ENCODE peak calls at places on chromosome 16, in six cellular contexts. One of them, this sample, is unnamed.
A peak's percentile ranks its signal among the peaks of the same experiment; 100 is the strongest.

GRCh38 chr16:4915226-4915761 is 21.7 kb downstream of the PPL start:
- DNase-seq in transverse colon: no peak
- DNase-seq in neuronal stem cell: no peak
- DNase-seq in esophagus squamous epithelium: no peak
- DNase-seq in Karpas-422: no peak
- DNase-seq in naive thymus-derived CD4-positive, alpha-beta T cell: no peak
- DNase-seq in this sample: no peak

GRCh38 chr16:57268804-57269800 is 15.4 kb downstream of the PLLP start:
- DNase-seq in neuronal stem cell: no peak
- DNase-seq in transverse colon: peak; percentile 88
- DNase-seq in Karpas-422: no peak
- DNase-seq in esophagus squamous epithelium: no peak
- DNase-seq in naive thymus-derived CD4-positive, alpha-beta T cell: no peak
- DNase-seq in this sample: peak; percentile 77

GRCh38 chr16:47886631-47887415 is 269.0 kb downstream of the ABCC12 start:
- DNase-seq in transverse colon: no peak
- DNase-seq in esophagus squamous epithelium: no peak
- DNase-seq in neuronal stem cell: no peak
- DNase-seq in naive thymus-derived CD4-positive, alpha-beta T cell: no peak
- DNase-seq in Karpas-422: no peak
- DNase-seq in this sample: no peak

GRCh38 chr16:56298948-56299602 is 107.8 kb downstream of the GNAO1 start:
- DNase-seq in neuronal stem cell: no peak
- DNase-seq in transverse colon: no peak
- DNase-seq in naive thymus-derived CD4-positive, alpha-beta T cell: no peak
- DNase-seq in Karpas-422: no peak
- DNase-seq in esophagus squamous epithelium: no peak
- DNase-seq in this sample: no peak

GRCh38 chr16:15483857-15484256 is 49.5 kb downstream of the BMERB1 start:
- DNase-seq in neuronal stem cell: no peak
- DNase-seq in esophagus squamous epithelium: no peak
- DNase-seq in naive thymus-derived CD4-positive, alpha-beta T cell: no peak
- DNase-seq in transverse colon: no peak
- DNase-seq in Karpas-422: peak; percentile 67
- DNase-seq in this sample: no peak

GRCh38 chr16:57991551-57992059 is 8.9 kb downstream of the ZNF319 start:
- DNase-seq in Karpas-422: no peak
- DNase-seq in esophagus squamous epithelium: no peak
- DNase-seq in neuronal stem cell: no peak
- DNase-seq in naive thymus-derived CD4-positive, alpha-beta T cell: no peak
- DNase-seq in transverse colon: no peak
- DNase-seq in this sample: no peak

GRCh38 chr16:18041864-18042834 is 294.4 kb downstream of the NPIPA8 start:
- DNase-seq in naive thymus-derived CD4-positive, alpha-beta T cell: no peak
- DNase-seq in esophagus squamous epithelium: no peak
- DNase-seq in Karpas-422: no peak
- DNase-seq in transverse colon: peak; percentile 20
- DNase-seq in neuronal stem cell: no peak
- DNase-seq in this sample: no peak

GRCh38 chr16:2350500-2350899 is 10.0 kb upstream of the ABCA3 start:
- DNase-seq in esophagus squamous epithelium: no peak
- DNase-seq in Karpas-422: no peak
- DNase-seq in transverse colon: no peak
- DNase-seq in naive thymus-derived CD4-positive, alpha-beta T cell: no peak
- DNase-seq in neuronal stem cell: no peak
- DNase-seq in this sample: no peak

GRCh38 chr16:8137581-8137980 is 452.7 kb downstream of the TMEM114 start:
- DNase-seq in neuronal stem cell: no peak
- DNase-seq in esophagus squamous epithelium: no peak
- DNase-seq in transverse colon: no peak
- DNase-seq in Karpas-422: no peak
- DNase-seq in naive thymus-derived CD4-positive, alpha-beta T cell: no peak
- DNase-seq in this sample: no peak

GRCh38 chr16:55778718-55779117 is 54.2 kb downstream of the CES1 start:
- DNase-seq in esophagus squamous epithelium: no peak
- DNase-seq in naive thymus-derived CD4-positive, alpha-beta T cell: no peak
- DNase-seq in transverse colon: no peak
- DNase-seq in neuronal stem cell: no peak
- DNase-seq in Karpas-422: no peak
- DNase-seq in this sample: no peak

GRCh38 chr16:4698321-4699029 is 5.1 kb downstream of the NUDT16L1 start:
- DNase-seq in naive thymus-derived CD4-positive, alpha-beta T cell: no peak
- DNase-seq in neuronal stem cell: no peak
- DNase-seq in esophagus squamous epithelium: no peak
- DNase-seq in Karpas-422: no peak
- DNase-seq in transverse colon: no peak
- DNase-seq in this sample: no peak

GRCh38 chr16:84520778-84521770 is 16.6 kb upstream of the MEAK7 start:
- DNase-seq in esophagus squamous epithelium: no peak
- DNase-seq in naive thymus-derived CD4-positive, alpha-beta T cell: no peak
- DNase-seq in transverse colon: no peak
- DNase-seq in neuronal stem cell: no peak
- DNase-seq in Karpas-422: no peak
- DNase-seq in this sample: peak; percentile 72

GRCh38 chr16:50166511-50167500 is 13.7 kb downstream of the TENT4B start:
- DNase-seq in esophagus squamous epithelium: no peak
- DNase-seq in Karpas-422: no peak
- DNase-seq in neuronal stem cell: no peak
- DNase-seq in transverse colon: no peak
- DNase-seq in naive thymus-derived CD4-positive, alpha-beta T cell: no peak
- DNase-seq in this sample: no peak

GRCh38 chr16:11100239-11100750 is 155.7 kb downstream of the SOCS1 start:
- DNase-seq in transverse colon: peak; percentile 53
- DNase-seq in esophagus squamous epithelium: no peak
- DNase-seq in Karpas-422: no peak
- DNase-seq in neuronal stem cell: no peak
- DNase-seq in naive thymus-derived CD4-positive, alpha-beta T cell: no peak
- DNase-seq in this sample: no peak

GRCh38 chr16:53714080-53715050 is 10.4 kb downstream of the FTO start:
- DNase-seq in esophagus squamous epithelium: no peak
- DNase-seq in Karpas-422: no peak
- DNase-seq in naive thymus-derived CD4-positive, alpha-beta T cell: no peak
- DNase-seq in neuronal stem cell: no peak
- DNase-seq in transverse colon: no peak
- DNase-seq in this sample: no peak

GRCh38 chr16:2535644-2536021 is 2.2 kb upstream of the PDPK1 start:
- DNase-seq in transverse colon: no peak
- DNase-seq in Karpas-422: no peak
- DNase-seq in neuronal stem cell: no peak
- DNase-seq in naive thymus-derived CD4-positive, alpha-beta T cell: no peak
- DNase-seq in esophagus squamous epithelium: no peak
- DNase-seq in this sample: peak; percentile 69

GRCh38 chr16:30472328-30472942 is at the start of gene ITGAL:
- DNase-seq in neuronal stem cell: no peak
- DNase-seq in transverse colon: peak; percentile 72
- DNase-seq in esophagus squamous epithelium: peak; percentile 31
- DNase-seq in Karpas-422: peak; percentile 58
- DNase-seq in naive thymus-derived CD4-positive, alpha-beta T cell: peak; percentile 82
- DNase-seq in this sample: peak; percentile 83
- H3K4me1 ChIP-seq in neuronal stem cell: no peaks in the 10 kb centered on the region
- H3K4me1 ChIP-seq in transverse colon: no peaks in the 10 kb centered on the region
- H3K4me1 ChIP-seq in esophagus squamous epithelium: no peaks in the 10 kb centered on the region
- H3K4me1 ChIP-seq in Karpas-422: peaks cover 33% of the 10 kb centered on the region
- H3K4me1 ChIP-seq in naive thymus-derived CD4-positive, alpha-beta T cell: peaks cover 60% of the 10 kb centered on the region
- H3K4me1 ChIP-seq in this sample: peaks cover 7% of the 10 kb centered on the region

DNA sequence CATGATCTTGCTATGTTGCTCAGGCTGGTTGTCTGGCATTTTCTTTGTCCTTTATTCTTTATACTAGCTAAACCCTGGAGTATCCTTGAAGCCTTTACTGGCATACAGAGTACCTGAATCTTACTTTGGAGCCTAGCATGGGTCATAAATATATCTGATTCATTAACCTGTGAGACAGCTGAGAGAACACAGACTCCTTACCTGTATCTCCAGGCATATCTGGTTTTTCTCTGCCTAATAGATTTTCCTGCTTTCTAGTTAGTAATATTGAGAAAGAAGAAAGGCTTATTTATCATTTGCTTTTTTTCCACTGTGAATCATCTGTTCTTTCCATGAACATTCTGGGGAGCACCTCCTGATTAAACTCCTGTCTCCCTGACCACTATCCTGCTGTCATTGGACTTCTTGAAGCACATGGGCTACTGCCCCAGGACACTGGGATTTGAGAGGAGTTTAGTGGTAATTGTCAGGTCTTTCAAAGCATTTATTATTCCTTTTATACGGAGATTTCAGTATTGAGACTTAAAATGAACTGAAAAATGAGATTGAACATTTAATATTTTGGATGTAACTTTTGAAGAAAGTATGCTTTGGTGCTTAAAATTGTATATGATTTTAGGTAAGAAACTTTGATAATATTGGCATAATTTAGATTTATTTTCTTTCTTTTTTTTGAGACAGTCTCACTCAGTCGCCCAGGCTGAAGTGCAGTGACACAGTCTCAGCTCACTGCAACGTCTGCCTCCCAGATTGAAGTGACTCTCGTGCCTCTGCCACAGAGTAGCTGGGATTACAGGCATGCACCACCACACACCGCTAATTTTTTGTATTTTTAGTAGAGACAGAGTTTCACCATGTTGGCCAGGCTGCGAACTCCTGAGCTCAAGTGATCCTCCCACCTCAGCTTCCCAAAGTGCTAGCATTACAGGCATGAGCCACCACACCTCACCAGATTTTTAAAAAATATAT is 8.6 kb downstream of the PDP2 start:
- DNase-seq in Karpas-422: no peak
- DNase-seq in neuronal stem cell: no peak
- DNase-seq in esophagus squamous epithelium: no peak
- DNase-seq in transverse colon: no peak
- DNase-seq in naive thymus-derived CD4-positive, alpha-beta T cell: no peak
- DNase-seq in this sample: no peak
- H3K36me3 ChIP-seq in Karpas-422: peaks cover 11% of the 10 kb centered on the region
- H3K36me3 ChIP-seq in neuronal stem cell: peaks cover 32% of the 10 kb centered on the region
- H3K36me3 ChIP-seq in esophagus squamous epithelium: peaks cover 8% of the 10 kb centered on the region
- H3K36me3 ChIP-seq in transverse colon: no peaks in the 10 kb centered on the region
- H3K36me3 ChIP-seq in naive thymus-derived CD4-positive, alpha-beta T cell: no peaks in the 10 kb centered on the region
- H3K36me3 ChIP-seq in this sample: peaks cover 37% of the 10 kb centered on the region

GRCh38 chr16:20806168-20807050 is at the start of the genes ERI2 and REXO5:
- DNase-seq in neuronal stem cell: peak; percentile 93
- DNase-seq in esophagus squamous epithelium: peak; percentile 12
- DNase-seq in naive thymus-derived CD4-positive, alpha-beta T cell: peak; percentile 54
- DNase-seq in transverse colon: peak; percentile 94
- DNase-seq in Karpas-422: peak; percentile 96
- DNase-seq in this sample: peak; percentile 94

GRCh38 chr16:20803561-20804214 is 2.6 kb downstream of the ERI2 start:
- DNase-seq in transverse colon: no peak
- DNase-seq in esophagus squamous epithelium: no peak
- DNase-seq in neuronal stem cell: no peak
- DNase-seq in Karpas-422: no peak
- DNase-seq in naive thymus-derived CD4-positive, alpha-beta T cell: no peak
- DNase-seq in this sample: no peak

GRCh38 chr16:20803192-20803560 is 3.1 kb downstream of the ERI2 start:
- DNase-seq in neuronal stem cell: no peak
- DNase-seq in naive thymus-derived CD4-positive, alpha-beta T cell: no peak
- DNase-seq in esophagus squamous epithelium: no peak
- DNase-seq in Karpas-422: no peak
- DNase-seq in transverse colon: no peak
- DNase-seq in this sample: no peak

GRCh38 chr16:20811889-20812439 is 5.6 kb downstream of the REXO5 start:
- DNase-seq in Karpas-422: no peak
- DNase-seq in naive thymus-derived CD4-positive, alpha-beta T cell: no peak
- DNase-seq in neuronal stem cell: no peak
- DNase-seq in esophagus squamous epithelium: no peak
- DNase-seq in transverse colon: peak; percentile 24
- DNase-seq in this sample: no peak

GRCh38 chr16:20807822-20808207 is 1.5 kb downstream of the REXO5 start:
- DNase-seq in naive thymus-derived CD4-positive, alpha-beta T cell: no peak
- DNase-seq in esophagus squamous epithelium: no peak
- DNase-seq in neuronal stem cell: no peak
- DNase-seq in Karpas-422: no peak
- DNase-seq in transverse colon: no peak
- DNase-seq in this sample: no peak
- H3K4me3 ChIP-seq in naive thymus-derived CD4-positive, alpha-beta T cell: no peak overlapping the region
- H3K4me3 ChIP-seq in esophagus squamous epithelium: no peak overlapping the region
- H3K4me3 ChIP-seq in neuronal stem cell: peak overlapping the region; percentile 100
- H3K4me3 ChIP-seq in Karpas-422: peak overlapping the region; percentile 96
- H3K4me3 ChIP-seq in transverse colon: no peak overlapping the region
- H3K4me3 ChIP-seq in this sample: no peak overlapping the region

DNA sequence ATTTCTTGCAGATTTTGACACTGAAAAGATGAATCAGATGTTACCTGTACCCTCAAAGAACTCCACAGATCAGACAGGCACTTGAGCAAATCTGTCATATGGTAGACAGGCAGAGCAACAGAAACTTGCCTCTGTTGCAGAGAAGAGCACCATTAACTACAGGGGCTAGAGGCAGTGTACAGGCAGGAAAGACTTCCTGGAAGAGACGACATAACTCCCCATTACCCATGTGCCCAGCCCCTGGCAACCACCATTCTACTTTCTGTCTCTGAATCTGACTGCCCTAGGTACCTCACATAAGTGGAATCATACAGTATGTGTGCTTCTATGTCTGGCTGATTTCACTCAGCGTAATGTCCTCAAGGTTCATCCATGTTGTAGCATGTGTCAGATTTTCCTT is 15.5 kb downstream of the GFOD2 start:
- DNase-seq in esophagus squamous epithelium: no peak
- DNase-seq in Karpas-422: no peak
- DNase-seq in transverse colon: no peak
- DNase-seq in neuronal stem cell: no peak
- DNase-seq in naive thymus-derived CD4-positive, alpha-beta T cell: peak; percentile 4
- DNase-seq in this sample: no peak
- H3K4me1 ChIP-seq in esophagus squamous epithelium: peaks cover 4% of the 10 kb centered on the region
- H3K4me1 ChIP-seq in Karpas-422: peaks cover 13% of the 10 kb centered on the region
- H3K4me1 ChIP-seq in transverse colon: peaks cover 3% of the 10 kb centered on the region
- H3K4me1 ChIP-seq in neuronal stem cell: no peaks in the 10 kb centered on the region
- H3K4me1 ChIP-seq in naive thymus-derived CD4-positive, alpha-beta T cell: peaks cover 16% of the 10 kb centered on the region
- H3K4me1 ChIP-seq in this sample: peaks cover 4% of the 10 kb centered on the region

GRCh38 chr16:13835357-13835756 is 84.6 kb upstream of the ERCC4 start:
- DNase-seq in Karpas-422: no peak
- DNase-seq in naive thymus-derived CD4-positive, alpha-beta T cell: no peak
- DNase-seq in neuronal stem cell: no peak
- DNase-seq in transverse colon: no peak
- DNase-seq in esophagus squamous epithelium: no peak
- DNase-seq in this sample: no peak

GRCh38 chr16:13845232-13845631 is 74.7 kb upstream of the ERCC4 start:
- DNase-seq in naive thymus-derived CD4-positive, alpha-beta T cell: no peak
- DNase-seq in transverse colon: no peak
- DNase-seq in esophagus squamous epithelium: no peak
- DNase-seq in neuronal stem cell: no peak
- DNase-seq in Karpas-422: peak; percentile 5
- DNase-seq in this sample: no peak

GRCh38 chr16:13835935-13836334 is 84.0 kb upstream of the ERCC4 start:
- DNase-seq in neuronal stem cell: no peak
- DNase-seq in naive thymus-derived CD4-positive, alpha-beta T cell: no peak
- DNase-seq in Karpas-422: no peak
- DNase-seq in esophagus squamous epithelium: no peak
- DNase-seq in transverse colon: no peak
- DNase-seq in this sample: no peak

DNA sequence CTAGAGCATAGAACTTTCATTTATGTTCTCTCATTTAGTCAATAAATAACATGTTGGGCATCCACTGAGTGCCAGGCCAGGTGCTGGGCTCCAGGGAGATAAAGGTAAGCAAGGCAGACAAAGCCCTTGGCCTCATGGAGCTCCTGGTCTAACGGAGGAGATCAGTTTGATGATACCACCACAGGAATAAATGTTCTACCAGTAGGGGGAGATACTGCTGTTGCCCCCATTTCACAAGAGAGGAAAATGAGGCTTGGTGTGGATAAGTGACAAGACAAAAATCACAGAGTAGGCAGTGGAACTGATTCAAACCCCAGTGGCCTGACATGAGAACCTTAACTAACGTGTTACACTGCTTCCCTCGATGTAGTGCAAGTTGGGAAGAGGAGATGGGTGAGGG is 80.4 kb upstream of the ERCC4 start:
- DNase-seq in Karpas-422: peak; percentile 58
- DNase-seq in transverse colon: no peak
- DNase-seq in neuronal stem cell: no peak
- DNase-seq in naive thymus-derived CD4-positive, alpha-beta T cell: no peak
- DNase-seq in esophagus squamous epithelium: no peak
- DNase-seq in this sample: no peak
- H3K36me3 ChIP-seq in Karpas-422: no peaks in the 10 kb centered on the region
- H3K36me3 ChIP-seq in transverse colon: no peaks in the 10 kb centered on the region
- H3K36me3 ChIP-seq in neuronal stem cell: no peaks in the 10 kb centered on the region
- H3K36me3 ChIP-seq in naive thymus-derived CD4-positive, alpha-beta T cell: no peaks in the 10 kb centered on the region
- H3K36me3 ChIP-seq in esophagus squamous epithelium: no peaks in the 10 kb centered on the region
- H3K36me3 ChIP-seq in this sample: no peaks in the 10 kb centered on the region

This sample was measured in upper lobe of right lung.